ENCODE peak calls at places on chromosomes 7 and 10, in six cellular contexts. L is SK-N-SH, V is BE2C, X is EH, T is NCI-H446, E is heart right ventricle. A is an unnamed sample.

GRCh38 chr7:129832282-129832681 is 120.5 kb downstream of the UBE2H start:
- DNase-seq in L (peak; percentile 41), V (no peak), X (no peak), T (no peak), E (no peak), A (no peak)

GRCh38 chr10:96319754-96320514 is 15.7 kb downstream of the DNTT start:
- DNase-seq in L (no peak), V (no peak), X (peak; percentile 9), T (no peak), E (no peak), A (no peak)

GRCh38 chr10:102200751-102201640 is 25.1 kb upstream of the ELOVL3 start:
- DNase-seq in L (no peak), V (no peak), X (no peak), T (no peak), E (no peak), A (no peak)

GRCh38 chr10:2980791-2981360 is 86.5 kb upstream of the PFKP start:
- DNase-seq in L (no peak), V (no peak), X (peak; percentile 81), T (no peak), E (no peak), A (no peak)

GRCh38 chr7:2087744-2088143 is 145.0 kb downstream of the MAD1L1 start:
- DNase-seq in L (no peak), V (no peak), X (no peak), T (no peak), E (no peak), A (no peak)

GRCh38 chr7:22269963-22270362 is 87.0 kb downstream of the RAPGEF5 start:
- DNase-seq in L (no peak), V (no peak), X (no peak), T (no peak), E (no peak), A (no peak)

GRCh38 chr7:104973909-104974415 is 40.0 kb upstream of the KMT2E start:
- DNase-seq in L (no peak), V (no peak), X (peak; percentile 92), T (no peak), E (no peak), A (no peak)

GRCh38 chr10:29849434-29849833 is 210.0 kb downstream of the JCAD start:
- DNase-seq in L (peak; percentile 13), V (no peak), X (peak; percentile 88), T (no peak), E (no peak), A (no peak)

GRCh38 chr10:78830062-78830974 is 238.4 kb upstream of the ZMIZ1 start:
- DNase-seq in L (no peak), V (no peak), X (peak; percentile 64), T (no peak), E (no peak), A (no peak)

GRCh38 chr10:86951184-86951761 is 6.1 kb downstream of the MMRN2 start:
- DNase-seq in L (no peak), V (no peak), X (no peak), T (no peak), E (no peak), A (no peak)

GRCh38 chr10:119263966-119264621 is 56.7 kb downstream of the GRK5 start:
- DNase-seq in L (no peak), V (no peak), X (no peak), T (peak; percentile 51), E (no peak), A (no peak)